ENCODE peak calls at places on chromosomes 12 and 14, in eight cellular contexts. One of them, this sample, is unnamed.
A peak's percentile ranks its signal among the peaks of the same experiment; 100 is the strongest.

GRCh38 chr12:67042697-67043131 is 226.4 kb upstream of the CAND1 start:
- DNase-seq in HT-29: no peak
- DNase-seq in NCI-H1092 treated with DMSO at 0.1 percent for 48 hours: peak; percentile 87
- DNase-seq in SW480: peak; percentile 45
- DNase-seq in coronary artery: no peak
- DNase-seq in cardiac muscle cell: peak; percentile 2
- DNase-seq in stimulated activated CD8-positive, alpha-beta memory T cell treated with anti-CD3 and anti-CD28 coated beads, Interleukin-7, amount 100 ng/mL, for 1 hour: no peak
- DNase-seq in T follicular helper cell: no peak
- DNase-seq in this sample: no peak

GRCh38 chr12:33734871-33735270 is 287.4 kb upstream of the ALG10 start:
- DNase-seq in SW480: no peak
- DNase-seq in HT-29: no peak
- DNase-seq in T follicular helper cell: no peak
- DNase-seq in cardiac muscle cell: no peak
- DNase-seq in stimulated activated CD8-positive, alpha-beta memory T cell treated with anti-CD3 and anti-CD28 coated beads, Interleukin-7, amount 100 ng/mL, for 1 hour: no peak
- DNase-seq in coronary artery: no peak
- DNase-seq in NCI-H1092 treated with DMSO at 0.1 percent for 48 hours: no peak
- DNase-seq in this sample: no peak

GRCh38 chr14:95314609-95315008 is 5.1 kb downstream of the CLMN start:
- DNase-seq in SW480: no peak
- DNase-seq in cardiac muscle cell: peak; percentile 36
- DNase-seq in coronary artery: no peak
- DNase-seq in stimulated activated CD8-positive, alpha-beta memory T cell treated with anti-CD3 and anti-CD28 coated beads, Interleukin-7, amount 100 ng/mL, for 1 hour: no peak
- DNase-seq in NCI-H1092 treated with DMSO at 0.1 percent for 48 hours: no peak
- DNase-seq in T follicular helper cell: no peak
- DNase-seq in HT-29: no peak
- DNase-seq in this sample: no peak

GRCh38 chr14:102770910-102771543 is 6.2 kb upstream of the TRAF3 start:
- DNase-seq in NCI-H1092 treated with DMSO at 0.1 percent for 48 hours: no peak
- DNase-seq in stimulated activated CD8-positive, alpha-beta memory T cell treated with anti-CD3 and anti-CD28 coated beads, Interleukin-7, amount 100 ng/mL, for 1 hour: no peak
- DNase-seq in coronary artery: no peak
- DNase-seq in cardiac muscle cell: no peak
- DNase-seq in T follicular helper cell: no peak
- DNase-seq in HT-29: no peak
- DNase-seq in SW480: no peak
- DNase-seq in this sample: no peak

GRCh38 chr14:54362089-54362504 is 34.7 kb upstream of the CDKN3 start:
- DNase-seq in cardiac muscle cell: no peak
- DNase-seq in T follicular helper cell: no peak
- DNase-seq in NCI-H1092 treated with DMSO at 0.1 percent for 48 hours: no peak
- DNase-seq in HT-29: no peak
- DNase-seq in SW480: no peak
- DNase-seq in coronary artery: no peak
- DNase-seq in stimulated activated CD8-positive, alpha-beta memory T cell treated with anti-CD3 and anti-CD28 coated beads, Interleukin-7, amount 100 ng/mL, for 1 hour: no peak
- DNase-seq in this sample: no peak

GRCh38 chr14:101963611-101964296 is 619 bp upstream of the DYNC1H1 start:
- DNase-seq in T follicular helper cell: no peak
- DNase-seq in cardiac muscle cell: no peak
- DNase-seq in coronary artery: no peak
- DNase-seq in NCI-H1092 treated with DMSO at 0.1 percent for 48 hours: no peak
- DNase-seq in stimulated activated CD8-positive, alpha-beta memory T cell treated with anti-CD3 and anti-CD28 coated beads, Interleukin-7, amount 100 ng/mL, for 1 hour: no peak
- DNase-seq in SW480: no peak
- DNase-seq in HT-29: no peak
- DNase-seq in this sample: no peak

GRCh38 chr14:72518809-72519377 is 375.0 kb downstream of the DPF3 start:
- DNase-seq in T follicular helper cell: no peak
- DNase-seq in HT-29: no peak
- DNase-seq in stimulated activated CD8-positive, alpha-beta memory T cell treated with anti-CD3 and anti-CD28 coated beads, Interleukin-7, amount 100 ng/mL, for 1 hour: peak; percentile 5
- DNase-seq in NCI-H1092 treated with DMSO at 0.1 percent for 48 hours: no peak
- DNase-seq in coronary artery: no peak
- DNase-seq in cardiac muscle cell: no peak
- DNase-seq in SW480: no peak
- DNase-seq in this sample: no peak

GRCh38 chr12:6925543-6926279 is 2.0 kb upstream of the ATN1 start:
- DNase-seq in HT-29: peak; percentile 88
- DNase-seq in SW480: peak; percentile 90
- DNase-seq in cardiac muscle cell: peak; percentile 89
- DNase-seq in coronary artery: peak; percentile 89
- DNase-seq in stimulated activated CD8-positive, alpha-beta memory T cell treated with anti-CD3 and anti-CD28 coated beads, Interleukin-7, amount 100 ng/mL, for 1 hour: no peak
- DNase-seq in NCI-H1092 treated with DMSO at 0.1 percent for 48 hours: peak; percentile 59
- DNase-seq in T follicular helper cell: no peak
- DNase-seq in this sample: no peak

GRCh38 chr12:66648336-66648735 is 30.5 kb downstream of the GRIP1 start:
- DNase-seq in coronary artery: no peak
- DNase-seq in stimulated activated CD8-positive, alpha-beta memory T cell treated with anti-CD3 and anti-CD28 coated beads, Interleukin-7, amount 100 ng/mL, for 1 hour: no peak
- DNase-seq in HT-29: no peak
- DNase-seq in SW480: no peak
- DNase-seq in NCI-H1092 treated with DMSO at 0.1 percent for 48 hours: peak; percentile 31
- DNase-seq in cardiac muscle cell: peak; percentile 1
- DNase-seq in T follicular helper cell: no peak
- DNase-seq in this sample: no peak

GRCh38 chr14:74604896-74605295 is 7.1 kb downstream of the LTBP2 start:
- DNase-seq in HT-29: no peak
- DNase-seq in coronary artery: no peak
- DNase-seq in SW480: no peak
- DNase-seq in NCI-H1092 treated with DMSO at 0.1 percent for 48 hours: no peak
- DNase-seq in stimulated activated CD8-positive, alpha-beta memory T cell treated with anti-CD3 and anti-CD28 coated beads, Interleukin-7, amount 100 ng/mL, for 1 hour: no peak
- DNase-seq in T follicular helper cell: no peak
- DNase-seq in cardiac muscle cell: no peak
- DNase-seq in this sample: no peak

GRCh38 chr12:56565510-56566101 is 44.0 kb downstream of the RBMS2 start:
- DNase-seq in stimulated activated CD8-positive, alpha-beta memory T cell treated with anti-CD3 and anti-CD28 coated beads, Interleukin-7, amount 100 ng/mL, for 1 hour: no peak
- DNase-seq in NCI-H1092 treated with DMSO at 0.1 percent for 48 hours: no peak
- DNase-seq in coronary artery: peak; percentile 84
- DNase-seq in cardiac muscle cell: peak; percentile 92
- DNase-seq in T follicular helper cell: no peak
- DNase-seq in SW480: no peak
- DNase-seq in HT-29: peak; percentile 86
- DNase-seq in this sample: no peak

GRCh38 chr12:76649091-76649490 is 89.5 kb upstream of the OSBPL8 start:
- DNase-seq in coronary artery: no peak
- DNase-seq in SW480: no peak
- DNase-seq in stimulated activated CD8-positive, alpha-beta memory T cell treated with anti-CD3 and anti-CD28 coated beads, Interleukin-7, amount 100 ng/mL, for 1 hour: no peak
- DNase-seq in cardiac muscle cell: no peak
- DNase-seq in T follicular helper cell: no peak
- DNase-seq in NCI-H1092 treated with DMSO at 0.1 percent for 48 hours: no peak
- DNase-seq in HT-29: no peak
- DNase-seq in this sample: no peak

GRCh38 chr12:18446245-18446644 is 184.9 kb downstream of the PIK3C2G start:
- DNase-seq in stimulated activated CD8-positive, alpha-beta memory T cell treated with anti-CD3 and anti-CD28 coated beads, Interleukin-7, amount 100 ng/mL, for 1 hour: no peak
- DNase-seq in HT-29: no peak
- DNase-seq in SW480: no peak
- DNase-seq in cardiac muscle cell: no peak
- DNase-seq in NCI-H1092 treated with DMSO at 0.1 percent for 48 hours: no peak
- DNase-seq in T follicular helper cell: no peak
- DNase-seq in coronary artery: no peak
- DNase-seq in this sample: no peak

GRCh38 chr14:106586098-106586704 is 1059.8 kb downstream of the TMEM121 start:
- DNase-seq in SW480: peak; percentile 62
- DNase-seq in cardiac muscle cell: no peak
- DNase-seq in stimulated activated CD8-positive, alpha-beta memory T cell treated with anti-CD3 and anti-CD28 coated beads, Interleukin-7, amount 100 ng/mL, for 1 hour: peak; percentile 41
- DNase-seq in coronary artery: no peak
- DNase-seq in T follicular helper cell: peak; percentile 45
- DNase-seq in HT-29: peak; percentile 33
- DNase-seq in NCI-H1092 treated with DMSO at 0.1 percent for 48 hours: no peak
- DNase-seq in this sample: no peak

GRCh38 chr14:20194101-20194500 is 3.4 kb downstream of the OR11G2 start:
- DNase-seq in NCI-H1092 treated with DMSO at 0.1 percent for 48 hours: no peak
- DNase-seq in cardiac muscle cell: no peak
- DNase-seq in coronary artery: no peak
- DNase-seq in SW480: no peak
- DNase-seq in stimulated activated CD8-positive, alpha-beta memory T cell treated with anti-CD3 and anti-CD28 coated beads, Interleukin-7, amount 100 ng/mL, for 1 hour: no peak
- DNase-seq in HT-29: no peak
- DNase-seq in T follicular helper cell: no peak
- DNase-seq in this sample: no peak

This sample was measured in esophagus squamous epithelium.